ENCODE peak calls at places on chromosomes 3 and 15, in ten cellular contexts. Y is GM18507; T is Peyer's patch; D is epithelial cell of proximal tubule; I is HFF-Myc; P is M059J; X is neuronal stem cell; C is fibroblast of pulmonary artery; E is stimulated activated CD4-positive, alpha-beta T cell treated with anti-CD3 and anti-CD28 coated beads, Interleukin-1b, Interleukin-23, amount 100 ng/mL, for 1 hour; A is AG08396. H is an unnamed sample.

GRCh38 chr3:31770822-31771326 is 210.2 kb downstream of the OSBPL10 start:
- DNase-seq in Y (no peak), T (no peak), D (no peak), I (no peak), P (no peak), X (no peak), C (peak), E (no peak), A (no peak), H (no peak)

GRCh38 chr3:39147711-39148115 is 5.7 kb downstream of the CSRNP1 start:
- DNase-seq in Y (peak), T (peak), D (no peak), I (peak), P (peak), X (no peak), C (peak), E (no peak), A (no peak), H (no peak)

GRCh38 chr15:71275566-71276354 is 160.5 kb downstream of the THSD4 start:
- DNase-seq in Y (no peak), T (no peak), D (no peak), I (no peak), P (peak), X (no peak), C (no peak), E (no peak), A (no peak), H (no peak)

GRCh38 chr15:29132786-29133185 is 136.8 kb downstream of the NSMCE3 start:
- DNase-seq in Y (no peak), T (peak), D (no peak), I (no peak), P (no peak), X (no peak), C (no peak), E (no peak), A (no peak), H (no peak)

GRCh38 chr3:63364495-63364894 is 86.4 kb downstream of the SYNPR start:
- DNase-seq in Y (no peak), T (no peak), D (peak), I (no peak), P (peak), X (no peak), C (peak), E (no peak), A (no peak), H (no peak)

GRCh38 chr3:33428812-33429211 is 11.4 kb downstream of the UBP1 start:
- DNase-seq in Y (no peak), T (no peak), D (no peak), I (no peak), P (no peak), X (no peak), C (no peak), E (no peak), A (no peak), H (no peak)

GRCh38 chr3:50435382-50435781 is 68.1 kb downstream of the CACNA2D2 start:
- DNase-seq in Y (no peak), T (no peak), D (no peak), I (no peak), P (no peak), X (no peak), C (no peak), E (no peak), A (no peak), H (no peak)

GRCh38 chr3:5321941-5322340 is 134.4 kb downstream of the EDEM1 start:
- DNase-seq in Y (no peak), T (no peak), D (no peak), I (no peak), P (no peak), X (no peak), C (no peak), E (no peak), A (no peak), H (no peak)

GRCh38 chr3:117036259-117036799 is 326.8 kb downstream of the TUSC7 start:
- DNase-seq in Y (no peak), T (no peak), D (no peak), I (peak), P (peak), X (no peak), C (peak), E (no peak), A (peak), H (peak)

GRCh38 chr3:108713801-108714200 is 43.4 kb downstream of the RETNLB start:
- DNase-seq in Y (no peak), T (no peak), D (no peak), I (no peak), P (no peak), X (no peak), C (no peak), E (no peak), A (no peak), H (no peak)

GRCh38 chr15:98943609-98944111 is 63.9 kb downstream of the PGPEP1L start:
- DNase-seq in Y (no peak), T (peak), D (no peak), I (no peak), P (peak), X (no peak), C (peak), E (no peak), A (peak), H (no peak)

GRCh38 chr3:65914032-65914739 is 124.5 kb downstream of the MAGI1 start:
- DNase-seq in Y (no peak), T (no peak), D (no peak), I (no peak), P (no peak), X (no peak), C (no peak), E (no peak), A (no peak), H (no peak)

GRCh38 chr3:193693774-193694173 is 100.8 kb downstream of the OPA1 start:
- DNase-seq in Y (no peak), T (no peak), D (no peak), I (no peak), P (no peak), X (no peak), C (no peak), E (no peak), A (no peak), H (no peak)

GRCh38 chr3:131795382-131796085 is 239.3 kb downstream of the CPNE4 start:
- DNase-seq in Y (peak), T (no peak), D (no peak), I (no peak), P (peak), X (no peak), C (peak), E (no peak), A (no peak), H (peak)

GRCh38 chr3:129107793-129108192 is 13.8 kb downstream of the RAB43 start:
- DNase-seq in Y (no peak), T (no peak), D (no peak), I (no peak), P (no peak), X (no peak), C (no peak), E (no peak), A (no peak), H (no peak)

GRCh38 chr3:112460519-112460918 is 38.8 kb downstream of the BTLA start:
- DNase-seq in Y (no peak), T (no peak), D (no peak), I (no peak), P (no peak), X (no peak), C (no peak), E (no peak), A (no peak), H (no peak)

GRCh38 chr3:153052096-153052460 is 109.9 kb upstream of the RAP2B start:
- DNase-seq in Y (no peak), T (no peak), D (peak), I (peak), P (peak), X (no peak), C (peak), E (no peak), A (peak), H (no peak)

GRCh38 chr3:109188726-109189125 is 52.2 kb downstream of the C3orf85 start:
- DNase-seq in Y (no peak), T (no peak), D (no peak), I (no peak), P (no peak), X (no peak), C (no peak), E (no peak), A (no peak), H (no peak)

GRCh38 chr3:10357592-10358308 is 36.8 kb upstream of the SEC13 start:
- DNase-seq in Y (no peak), T (peak), D (no peak), I (peak), P (peak), X (no peak), C (peak), E (no peak), A (peak), H (no peak)

GRCh38 chr15:42392309-42393024 is 33.2 kb downstream of the CAPN3 start:
- DNase-seq in Y (no peak), T (peak), D (peak), I (no peak), P (no peak), X (no peak), C (no peak), E (no peak), A (no peak), H (no peak)

GRCh38 chr15:78506971-78507830 is at the start of gene HYKK:
- DNase-seq in Y (peak), T (peak), D (peak), I (peak), P (peak), X (peak), C (peak), E (peak), A (peak), H (peak)

GRCh38 chr15:36414670-36415069 is 164.8 kb upstream of the CDIN1 start:
- DNase-seq in Y (no peak), T (no peak), D (no peak), I (no peak), P (peak), X (no peak), C (peak), E (no peak), A (no peak), H (no peak)

GRCh38 chr3:78402720-78403119 is 1362.8 kb downstream of the ROBO2 start:
- DNase-seq in Y (no peak), T (no peak), D (no peak), I (no peak), P (no peak), X (no peak), C (no peak), E (no peak), A (no peak), H (no peak)

GRCh38 chr15:101097111-101097510 is 154.7 kb downstream of the CHSY1 start:
- DNase-seq in Y (no peak), T (no peak), D (no peak), I (no peak), P (no peak), X (no peak), C (no peak), E (no peak), A (no peak), H (no peak)

GRCh38 chr3:106140471-106140870 is 271.7 kb upstream of the CBLB start:
- DNase-seq in Y (no peak), T (no peak), D (no peak), I (no peak), P (no peak), X (no peak), C (no peak), E (no peak), A (no peak), H (no peak)

GRCh38 chr15:85689729-85690128 is 105.0 kb downstream of the KLHL25 start:
- DNase-seq in Y (no peak), T (no peak), D (no peak), I (peak), P (no peak), X (peak), C (peak), E (no peak), A (peak), H (peak)

GRCh38 chr15:81304226-81304625 is 19.7 kb downstream of the STARD5 start:
- DNase-seq in Y (no peak), T (no peak), D (no peak), I (no peak), P (peak), X (no peak), C (peak), E (no peak), A (peak), H (no peak)

GRCh38 chr15:68407141-68407885 is 24.6 kb downstream of the ITGA11 start:
- DNase-seq in Y (no peak), T (no peak), D (no peak), I (no peak), P (no peak), X (no peak), C (peak), E (no peak), A (no peak), H (peak)

GRCh38 chr3:174116421-174116820 is 718.9 kb downstream of the NLGN1 start:
- DNase-seq in Y (no peak), T (no peak), D (no peak), I (no peak), P (peak), X (no peak), C (peak), E (no peak), A (no peak), H (no peak)

GRCh38 chr15:100373037-100373896 is 31.5 kb upstream of the ADAMTS17 start:
- DNase-seq in Y (no peak), T (no peak), D (no peak), I (no peak), P (no peak), X (no peak), C (no peak), E (no peak), A (no peak), H (no peak)

GRCh38 chr3:169311366-169311765 is 352.1 kb downstream of the MECOM start:
- DNase-seq in Y (no peak), T (no peak), D (no peak), I (no peak), P (no peak), X (no peak), C (peak), E (no peak), A (no peak), H (no peak)

GRCh38 chr3:128316456-128316855 is 150.2 kb downstream of the DNAJB8 start:
- DNase-seq in Y (no peak), T (peak), D (no peak), I (peak), P (no peak), X (no peak), C (peak), E (no peak), A (no peak), H (peak)

GRCh38 chr3:4290272-4290893 is 12.8 kb upstream of the SETMAR start:
- DNase-seq in Y (no peak), T (no peak), D (no peak), I (peak), P (peak), X (peak), C (peak), E (peak), A (peak), H (no peak)